ENCODE peak calls at places on chromosomes 13 and 19, in six cellular contexts. Z is CD4-positive, alpha-beta memory T cell; K is upper lobe of right lung; X is esophagus squamous epithelium; G is A549; J is uterus. D is an unnamed sample.

GRCh38 chr19:53132231-53132991 is at the start of gene ZNF415:
- DNase-seq in Z (no peak), K (peak; percentile 79), X (no peak), G (no peak), J (peak; percentile 85), D (peak; percentile 18)

GRCh38 chr19:7729831-7730285 is 2.1 kb downstream of the CLEC4G start:
- DNase-seq in Z (no peak), K (no peak), X (no peak), G (no peak), J (no peak), D (no peak)

GRCh38 chr19:3565177-3565576 is 7.6 kb upstream of the HMG20B start:
- DNase-seq in Z (no peak), K (no peak), X (no peak), G (peak; percentile 63), J (no peak), D (no peak)

GRCh38 chr19:32174386-32175113 is 170.9 kb upstream of the ZNF507 start:
- DNase-seq in Z (no peak), K (no peak), X (no peak), G (no peak), J (no peak), D (no peak)

GRCh38 chr19:57807541-57807940 is 7.2 kb downstream of the ZNF552 start:
- DNase-seq in Z (no peak), K (no peak), X (no peak), G (no peak), J (no peak), D (no peak)

GRCh38 chr19:10091892-10092641 is 6.0 kb downstream of the SHFL start:
- DNase-seq in Z (no peak), K (no peak), X (no peak), G (no peak), J (no peak), D (no peak)

GRCh38 chr13:84844473-84844872 is 954.7 kb downstream of the SLITRK6 start:
- DNase-seq in Z (no peak), K (no peak), X (no peak), G (peak; percentile 0), J (no peak), D (no peak)

GRCh38 chr19:3670258-3670795 is 29.9 kb downstream of the PIP5K1C start:
- DNase-seq in Z (no peak), K (no peak), X (no peak), G (no peak), J (peak; percentile 96), D (no peak)

GRCh38 chr19:39408392-39409206 is 2.0 kb downstream of the ZFP36 start:
- DNase-seq in Z (peak; percentile 48), K (no peak), X (no peak), G (no peak), J (peak; percentile 71), D (no peak)

GRCh38 chr19:37981785-37982475 is 74.9 kb downstream of the SIPA1L3 start:
- DNase-seq in Z (no peak), K (peak; percentile 43), X (no peak), G (no peak), J (no peak), D (no peak)

GRCh38 chr19:15122331-15123030 is 15.3 kb downstream of the SYDE1 start:
- DNase-seq in Z (no peak), K (no peak), X (no peak), G (no peak), J (no peak), D (no peak)

GRCh38 chr13:113748862-113749451 is 10.1 kb upstream of the TMEM255B start:
- DNase-seq in Z (no peak), K (peak; percentile 61), X (no peak), G (no peak), J (no peak), D (no peak)

GRCh38 chr13:106496072-106496997 is 39.1 kb downstream of the EFNB2 start:
- DNase-seq in Z (no peak), K (no peak), X (no peak), G (no peak), J (peak; percentile 58), D (no peak)

GRCh38 chr19:39398297-39398864 is 7.2 kb downstream of the MED29 start:
- DNase-seq in Z (no peak), K (peak; percentile 87), X (no peak), G (peak; percentile 84), J (peak; percentile 70), D (no peak)

GRCh38 chr19:11422163-11423068 is 3.3 kb upstream of the RGL3 start:
- DNase-seq in Z (peak; percentile 57), K (peak; percentile 94), X (peak; percentile 23), G (peak; percentile 60), J (peak; percentile 59), D (peak; percentile 39)

GRCh38 chr13:79312456-79312855 is 93.6 kb downstream of the RBM26 start:
- DNase-seq in Z (no peak), K (no peak), X (no peak), G (no peak), J (no peak), D (no peak)

GRCh38 chr19:5314012-5314906 is 26.4 kb downstream of the PTPRS start:
- DNase-seq in Z (no peak), K (no peak), X (no peak), G (peak; percentile 63), J (no peak), D (no peak)

GRCh38 chr13:50366488-50367174 is 351.4 kb downstream of the KCNRG start:
- DNase-seq in Z (no peak), K (no peak), X (no peak), G (no peak), J (no peak), D (no peak)

GRCh38 chr19:51887522-51888498 is at the start of gene ZNF577:
- DNase-seq in Z (peak; percentile 65), K (peak; percentile 87), X (peak; percentile 7), G (no peak), J (peak; percentile 86), D (peak; percentile 65)

GRCh38 chr13:63696055-63696454 is 2280.4 kb upstream of the PCDH20 start:
- DNase-seq in Z (no peak), K (no peak), X (no peak), G (no peak), J (no peak), D (no peak)

GRCh38 chr13:76717092-76717491 is 169.1 kb downstream of the KCTD12 start:
- DNase-seq in Z (no peak), K (no peak), X (no peak), G (no peak), J (no peak), D (no peak)

GRCh38 chr13:83215627-83216026 is 666.6 kb downstream of the SLITRK1 start:
- DNase-seq in Z (no peak), K (no peak), X (no peak), G (no peak), J (no peak), D (no peak)

GRCh38 chr13:51371768-51372399 is 32.4 kb downstream of the SERPINE3 start:
- DNase-seq in Z (no peak), K (no peak), X (no peak), G (no peak), J (no peak), D (no peak)

GRCh38 chr19:16260160-16260793 is 62.6 kb downstream of the AP1M1 start:
- DNase-seq in Z (no peak), K (no peak), X (no peak), G (no peak), J (no peak), D (no peak)

GRCh38 chr19:16261584-16262370 is 62.8 kb upstream of the KLF2 start:
- DNase-seq in Z (no peak), K (no peak), X (no peak), G (no peak), J (no peak), D (no peak)

GRCh38 chr19:16263115-16263839 is 61.3 kb upstream of the KLF2 start:
- DNase-seq in Z (no peak), K (no peak), X (no peak), G (no peak), J (no peak), D (no peak)

GRCh38 chr19:16260794-16261161 is 63.1 kb downstream of the AP1M1 start:
- DNase-seq in Z (no peak), K (no peak), X (no peak), G (no peak), J (no peak), D (no peak)

GRCh38 chr19:16262618-16263017 is 62.0 kb upstream of the KLF2 start:
- DNase-seq in Z (no peak), K (no peak), X (no peak), G (no peak), J (no peak), D (no peak)
- H3K4me3 ChIP-seq in Z (no peak overlapping the region), K (no peak overlapping the region), X (no peak overlapping the region), G (no peak overlapping the region), J (no peak overlapping the region), D (no peak overlapping the region)

GRCh38 chr13:100234006-100234405 is 145.1 kb downstream of the PCCA start:
- DNase-seq in Z (no peak), K (no peak), X (no peak), G (no peak), J (no peak), D (no peak)

GRCh38 chr13:100234524-100235136 is 145.7 kb downstream of the PCCA start:
- DNase-seq in Z (no peak), K (no peak), X (no peak), G (peak; percentile 14), J (no peak), D (no peak)

GRCh38 chr13:100240109-100240779 is 151.4 kb downstream of the PCCA start:
- DNase-seq in Z (no peak), K (no peak), X (no peak), G (no peak), J (no peak), D (no peak)

GRCh38 chr13:100230813-100231575 is 142.1 kb downstream of the PCCA start:
- DNase-seq in Z (no peak), K (no peak), X (no peak), G (no peak), J (no peak), D (no peak)

GRCh38 chr13:100235311-100235901 is 146.5 kb downstream of the PCCA start:
- DNase-seq in Z (peak; percentile 41), K (no peak), X (no peak), G (peak; percentile 23), J (no peak), D (peak; percentile 11)
- H3K4me1 ChIP-seq in Z (peaks cover 6% of the 10 kb centered on the region), K (peaks cover 4% of the 10 kb centered on the region), X (peaks cover 27% of the 10 kb centered on the region), G (peaks cover 32% of the 10 kb centered on the region), J (no peaks in the 10 kb centered on the region), D (no peaks in the 10 kb centered on the region)

GRCh38 chr19:18388328-18389094 is 2.6 kb downstream of the GDF15 start:
- DNase-seq in Z (peak; percentile 68), K (peak; percentile 91), X (peak; percentile 56), G (no peak), J (peak; percentile 70), D (peak; percentile 80)
- H3K4me3 ChIP-seq in Z (no peak overlapping the region), K (peak overlapping the region; percentile 56), X (peak overlapping the region; percentile 28), G (peak overlapping the region; percentile 98), J (peak overlapping the region; percentile 24), D (peak overlapping the region; percentile 38)

DNA sequence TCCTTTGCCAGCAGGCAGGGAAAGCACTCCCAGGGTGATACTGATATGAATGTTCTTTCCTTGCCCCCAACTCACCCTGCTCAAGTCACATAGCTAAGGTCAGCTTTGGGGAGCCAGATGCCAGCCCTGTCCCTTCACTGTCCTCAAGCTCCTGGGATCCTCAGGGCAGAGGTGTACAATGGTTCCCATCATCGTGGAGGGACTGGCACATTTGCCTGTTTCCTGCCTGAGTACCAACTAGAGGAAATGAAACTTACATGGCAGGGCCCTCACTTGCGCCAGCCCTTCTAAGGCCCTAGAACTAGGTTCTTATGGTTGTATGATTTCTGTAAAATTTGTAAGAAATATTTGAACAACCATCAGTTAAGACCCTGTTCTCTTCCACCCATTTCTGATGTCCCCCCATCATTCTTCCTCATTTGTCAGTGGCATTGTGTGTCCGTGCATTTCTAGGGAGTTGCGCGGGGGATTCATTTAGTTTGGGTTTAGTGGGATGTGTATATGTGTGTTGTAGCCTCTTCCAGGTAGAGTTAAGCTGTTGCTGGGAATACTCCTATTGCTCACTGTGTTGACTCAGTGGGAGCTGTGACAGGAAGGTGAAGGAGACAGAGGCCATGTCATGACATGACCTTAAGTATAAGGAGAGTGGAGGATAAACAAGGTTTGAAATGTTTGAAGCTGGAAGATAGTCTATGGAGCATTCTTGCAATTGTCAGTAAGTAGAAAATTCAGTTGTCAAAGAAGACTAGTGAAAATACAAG is 41.3 kb upstream of the RCBTB2 start:
- DNase-seq in Z (no peak), K (no peak), X (no peak), G (no peak), J (no peak), D (no peak)
- H3K4me1 ChIP-seq in Z (peaks cover 44% of the 10 kb centered on the region), K (peaks cover 46% of the 10 kb centered on the region), X (peaks cover 99% of the 10 kb centered on the region), G (no peaks in the 10 kb centered on the region), J (no peaks in the 10 kb centered on the region), D (no peaks in the 10 kb centered on the region)

D was measured in naive thymus-derived CD4-positive, alpha-beta T cell.